ENCODE peak calls at places on chromosomes 7 and 10, in six cellular contexts. One of them, this sample, is unnamed.

GRCh38 chr10:92822060-92822634 is 26.2 kb upstream of the EXOC6 start:
- DNase-seq in cardiac muscle cell: no peak
- DNase-seq in AG10803: peak
- DNase-seq in lower leg skin: no peak
- DNase-seq in GM13977: peak
- DNase-seq in glutamatergic neuron: no peak
- DNase-seq in this sample: no peak

GRCh38 chr7:46319841-46320240 is 398.8 kb upstream of the IGFBP3 start:
- DNase-seq in cardiac muscle cell: no peak
- DNase-seq in AG10803: no peak
- DNase-seq in lower leg skin: no peak
- DNase-seq in GM13977: no peak
- DNase-seq in glutamatergic neuron: no peak
- DNase-seq in this sample: no peak

GRCh38 chr10:123236122-123236521 is 81.9 kb downstream of the BUB3 start:
- DNase-seq in cardiac muscle cell: peak
- DNase-seq in AG10803: peak
- DNase-seq in lower leg skin: no peak
- DNase-seq in GM13977: no peak
- DNase-seq in glutamatergic neuron: no peak
- DNase-seq in this sample: peak

GRCh38 chr10:101112799-101113594 is 18.1 kb upstream of the TLX1 start:
- DNase-seq in cardiac muscle cell: no peak
- DNase-seq in AG10803: no peak
- DNase-seq in lower leg skin: no peak
- DNase-seq in GM13977: no peak
- DNase-seq in glutamatergic neuron: no peak
- DNase-seq in this sample: no peak

GRCh38 chr7:2173184-2173827 is 59.4 kb downstream of the MAD1L1 start:
- DNase-seq in cardiac muscle cell: no peak
- DNase-seq in AG10803: no peak
- DNase-seq in lower leg skin: no peak
- DNase-seq in GM13977: peak
- DNase-seq in glutamatergic neuron: no peak
- DNase-seq in this sample: no peak

GRCh38 chr7:22356855-22357310 is at the start of gene RAPGEF5:
- DNase-seq in cardiac muscle cell: peak
- DNase-seq in AG10803: no peak
- DNase-seq in lower leg skin: no peak
- DNase-seq in GM13977: peak
- DNase-seq in glutamatergic neuron: peak
- DNase-seq in this sample: peak

GRCh38 chr10:11491087-11491486 is 120.4 kb downstream of the USP6NL start:
- DNase-seq in cardiac muscle cell: no peak
- DNase-seq in AG10803: no peak
- DNase-seq in lower leg skin: no peak
- DNase-seq in GM13977: no peak
- DNase-seq in glutamatergic neuron: no peak
- DNase-seq in this sample: no peak

GRCh38 chr10:44132361-44133289 is 252.3 kb downstream of the CXCL12 start:
- DNase-seq in cardiac muscle cell: no peak
- DNase-seq in AG10803: peak
- DNase-seq in lower leg skin: peak
- DNase-seq in GM13977: no peak
- DNase-seq in glutamatergic neuron: no peak
- DNase-seq in this sample: no peak

DNA sequence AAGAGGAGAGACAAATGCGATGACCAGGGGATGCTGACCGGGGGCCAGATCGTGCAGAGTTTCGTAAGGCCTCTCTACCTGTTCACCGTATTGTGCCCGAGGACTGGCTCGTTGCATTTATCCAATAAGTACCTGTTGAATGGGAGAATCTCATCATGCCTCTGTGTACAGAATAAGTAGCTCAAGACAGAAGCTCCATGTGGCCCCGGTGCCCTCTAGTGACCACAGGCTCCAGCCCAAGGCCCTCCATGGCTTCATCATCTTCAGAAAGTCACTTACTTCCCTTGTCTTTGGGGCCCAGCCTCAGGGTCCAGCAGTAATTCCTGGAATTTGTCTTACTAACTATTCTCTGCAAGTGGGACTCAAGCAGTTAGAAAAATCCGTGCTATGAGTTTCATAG is 151.0 kb downstream of the CHN2 start:
- DNase-seq in cardiac muscle cell: peak
- DNase-seq in AG10803: peak
- DNase-seq in lower leg skin: no peak
- DNase-seq in GM13977: no peak
- DNase-seq in glutamatergic neuron: no peak
- DNase-seq in this sample: peak
- TF ChIP-seq CTCF in cardiac muscle cell: peak
- TF ChIP-seq CTCF in AG10803: peak
- TF ChIP-seq CTCF in lower leg skin: no peak
- TF ChIP-seq CTCF in GM13977: no peak
- TF ChIP-seq CTCF in glutamatergic neuron: no peak
- TF ChIP-seq CTCF in this sample: no peak

GRCh38 chr7:34497153-34497777 is 160.8 kb upstream of the NPSR1 start:
- DNase-seq in cardiac muscle cell: no peak
- DNase-seq in AG10803: no peak
- DNase-seq in lower leg skin: no peak
- DNase-seq in GM13977: no peak
- DNase-seq in glutamatergic neuron: peak
- DNase-seq in this sample: peak
- TF ChIP-seq CTCF in cardiac muscle cell: peak
- TF ChIP-seq CTCF in AG10803: peak
- TF ChIP-seq CTCF in lower leg skin: no peak
- TF ChIP-seq CTCF in GM13977: peak
- TF ChIP-seq CTCF in glutamatergic neuron: peak
- TF ChIP-seq CTCF in this sample: peak

GRCh38 chr10:64648915-64649314 is 1127.7 kb downstream of the REEP3 start:
- DNase-seq in cardiac muscle cell: peak
- DNase-seq in AG10803: no peak
- DNase-seq in lower leg skin: no peak
- DNase-seq in GM13977: no peak
- DNase-seq in glutamatergic neuron: peak
- DNase-seq in this sample: no peak
- TF ChIP-seq CTCF in cardiac muscle cell: no peak
- TF ChIP-seq CTCF in AG10803: no peak
- TF ChIP-seq CTCF in lower leg skin: no peak
- TF ChIP-seq CTCF in GM13977: peak
- TF ChIP-seq CTCF in glutamatergic neuron: no peak
- TF ChIP-seq CTCF in this sample: no peak

GRCh38 chr7:101308245-101309085 is 13.1 kb downstream of the IFT22 start:
- DNase-seq in cardiac muscle cell: peak
- DNase-seq in AG10803: peak
- DNase-seq in lower leg skin: peak
- DNase-seq in GM13977: no peak
- DNase-seq in glutamatergic neuron: peak
- DNase-seq in this sample: peak
- TF ChIP-seq CTCF in cardiac muscle cell: no peak
- TF ChIP-seq CTCF in AG10803: no peak
- TF ChIP-seq CTCF in lower leg skin: no peak
- TF ChIP-seq CTCF in GM13977: no peak
- TF ChIP-seq CTCF in glutamatergic neuron: no peak
- TF ChIP-seq CTCF in this sample: no peak

GRCh38 chr10:74094231-74094630 is 56.4 kb downstream of the AP3M1 start:
- DNase-seq in cardiac muscle cell: no peak
- DNase-seq in AG10803: no peak
- DNase-seq in lower leg skin: no peak
- DNase-seq in GM13977: no peak
- DNase-seq in glutamatergic neuron: no peak
- DNase-seq in this sample: no peak
- TF ChIP-seq CTCF in cardiac muscle cell: no peak
- TF ChIP-seq CTCF in AG10803: no peak
- TF ChIP-seq CTCF in lower leg skin: no peak
- TF ChIP-seq CTCF in GM13977: no peak
- TF ChIP-seq CTCF in glutamatergic neuron: no peak
- TF ChIP-seq CTCF in this sample: no peak

DNA sequence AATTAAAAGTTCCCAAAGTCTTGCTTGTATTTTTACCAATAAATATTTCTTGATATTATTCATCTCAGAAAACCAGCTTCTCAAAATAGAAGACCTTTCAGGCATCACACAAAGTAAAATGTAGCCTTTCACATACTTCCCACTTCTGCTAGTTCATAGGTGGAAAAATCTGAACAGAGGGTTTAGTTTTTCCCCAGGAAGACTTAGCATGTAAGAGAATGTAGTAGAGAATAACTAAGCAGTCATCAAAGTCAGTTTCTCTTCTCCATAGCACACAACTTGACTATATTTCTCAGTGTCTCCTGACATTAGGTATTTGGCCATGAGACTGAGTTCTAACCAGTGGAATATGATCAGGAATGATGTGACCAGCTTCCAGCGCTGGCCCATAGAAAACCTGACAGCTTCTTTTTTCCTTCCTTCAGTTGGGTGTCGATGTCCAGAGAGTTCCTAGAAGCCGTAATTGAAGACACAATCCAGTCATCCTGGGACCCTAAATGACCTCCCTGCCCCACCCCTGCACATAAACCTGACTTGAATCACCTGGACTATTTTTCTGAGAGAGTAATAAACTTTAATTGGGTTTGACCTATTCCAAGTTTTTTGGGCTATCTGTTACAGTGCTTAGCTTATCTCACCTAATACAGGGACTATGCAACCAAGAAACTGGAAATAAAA is 67.5 kb upstream of the WNT16 start:
- DNase-seq in cardiac muscle cell: no peak
- DNase-seq in AG10803: no peak
- DNase-seq in lower leg skin: no peak
- DNase-seq in GM13977: no peak
- DNase-seq in glutamatergic neuron: no peak
- DNase-seq in this sample: no peak
- TF ChIP-seq CTCF in cardiac muscle cell: no peak
- TF ChIP-seq CTCF in AG10803: no peak
- TF ChIP-seq CTCF in lower leg skin: no peak
- TF ChIP-seq CTCF in GM13977: no peak
- TF ChIP-seq CTCF in glutamatergic neuron: no peak
- TF ChIP-seq CTCF in this sample: no peak

This sample was measured in endothelial cell.